ENCODE peak calls at places on chromosomes 6 and 20, in eight cellular contexts. L is EL; D is prostate gland; H is HFFc6; U is cardiac fibroblast; N is GM23338; K is pancreas; J is activated naive CD4-positive, alpha-beta T cell treated with anti-CD3 and anti-CD28 coated beads for 36 hours. T is an unnamed sample.

GRCh38 chr6:45619994-45620471 is 242.3 kb upstream of the SUPT3H start:
- DNase-seq in H (no peak), U (peak; percentile 46), N (no peak), K (no peak), D (no peak), J (peak; percentile 10), L (peak; percentile 69), T (peak; percentile 97)

GRCh38 chr6:152472325-152472724 is 164.8 kb downstream of the SYNE1 start:
- DNase-seq in J (no peak), H (no peak), U (no peak), D (no peak), N (no peak), L (no peak), K (no peak), T (no peak)

GRCh38 chr20:48397689-48398005 is 430.2 kb downstream of the PREX1 start:
- DNase-seq in K (no peak), D (no peak), N (no peak), L (no peak), H (no peak), U (no peak), J (no peak), T (no peak)

GRCh38 chr6:8030920-8031319 is 33.3 kb downstream of the BLOC1S5 start:
- DNase-seq in N (no peak), J (no peak), D (no peak), L (no peak), U (no peak), K (no peak), H (no peak), T (no peak)

GRCh38 chr20:4020256-4020655 is 4.9 kb upstream of the RNF24 start:
- DNase-seq in K (no peak), D (no peak), L (no peak), U (no peak), N (no peak), H (no peak), J (no peak), T (no peak)

GRCh38 chr20:25251558-25251957 is 3.7 kb downstream of the PYGB start:
- DNase-seq in H (no peak), K (no peak), D (no peak), U (no peak), L (no peak), J (no peak), N (no peak), T (no peak)

GRCh38 chr20:19889011-19889953 is 127.9 kb upstream of the NAA20 start:
- DNase-seq in U (peak; percentile 87), H (peak; percentile 52), L (peak; percentile 66), K (peak; percentile 18), J (no peak), D (peak; percentile 34), N (peak; percentile 7), T (peak; percentile 63)

GRCh38 chr20:50220093-50220893 is 29.7 kb downstream of the CEBPB start:
- DNase-seq in U (no peak), J (no peak), D (no peak), L (no peak), H (no peak), K (no peak), N (no peak), T (no peak)

GRCh38 chr6:53441035-53441493 is 92.3 kb upstream of the ELOVL5 start:
- DNase-seq in H (no peak), L (peak; percentile 22), J (peak; percentile 5), D (no peak), N (no peak), K (no peak), U (no peak), T (no peak)

GRCh38 chr20:56956536-56956935 is 309.9 kb downstream of the BMP7 start:
- DNase-seq in L (no peak), H (no peak), U (no peak), D (no peak), K (no peak), N (peak; percentile 57), J (no peak), T (no peak)

GRCh38 chr20:37189617-37190016 is 10.3 kb upstream of the MROH8 start:
- DNase-seq in D (no peak), J (no peak), U (no peak), H (no peak), K (no peak), N (no peak), L (no peak), T (no peak)

GRCh38 chr6:113862112-113862511 is 5.0 kb downstream of the MARCKS start:
- DNase-seq in J (no peak), U (peak; percentile 38), N (no peak), K (no peak), L (no peak), H (no peak), D (no peak), T (no peak)

GRCh38 chr20:31989030-31989645 is 21.1 kb upstream of the CCM2L start:
- DNase-seq in K (no peak), U (no peak), L (no peak), H (no peak), J (no peak), D (no peak), N (no peak), T (no peak)

GRCh38 chr6:3088853-3089445 is 20.7 kb downstream of the RIPK1 start:
- DNase-seq in L (no peak), J (no peak), K (no peak), U (no peak), D (no peak), H (no peak), N (no peak), T (peak; percentile 31)

GRCh38 chr20:63232235-63233060 is 3.3 kb upstream of the BIRC7 start:
- DNase-seq in H (peak; percentile 89), N (no peak), D (no peak), J (no peak), K (no peak), L (peak; percentile 92), U (peak; percentile 75), T (peak; percentile 88)

GRCh38 chr6:151379933-151380847 is 11.2 kb downstream of the ZBTB2 start:
- DNase-seq in D (no peak), N (peak; percentile 17), U (no peak), J (peak; percentile 33), K (no peak), H (no peak), L (no peak), T (no peak)

GRCh38 chr6:163335671-163336545 is 78.6 kb upstream of the QKI start:
- DNase-seq in N (peak; percentile 25), L (no peak), H (no peak), J (no peak), K (no peak), U (peak; percentile 67), D (no peak), T (no peak)

GRCh38 chr6:28589234-28589951 is 63.7 kb downstream of the GPX5 start:
- DNase-seq in L (peak; percentile 97), D (no peak), K (peak; percentile 56), N (peak; percentile 97), J (peak; percentile 75), U (peak; percentile 98), H (peak; percentile 98), T (peak; percentile 94)

GRCh38 chr20:12670292-12670691 is 338.5 kb upstream of the SPTLC3 start:
- DNase-seq in K (no peak), H (no peak), L (no peak), J (no peak), D (no peak), U (no peak), N (no peak), T (no peak)

GRCh38 chr6:21764989-21765388 is 171.4 kb downstream of the SOX4 start:
- DNase-seq in N (no peak), U (no peak), D (no peak), K (no peak), L (no peak), J (no peak), H (no peak), T (no peak)